ENCODE peak calls at places on chromosomes 6 and 20, in ten cellular contexts. I is astrocyte, R is GM23338, A is HepG2, E is OCI-LY7, N is hepatocyte, Y is neural progenitor cell, U is IMR-90, B is GM12878, F is GM23248. D is an unnamed sample.

GRCh38 chr20:63428906-63429575 is 43.4 kb downstream of the KCNQ2 start:
- DNase-seq in I (no peak), R (no peak), A (no peak), F (no peak), U (no peak), N (no peak), Y (no peak), B (no peak), E (no peak), D (no peak)

GRCh38 chr6:125341460-125341859 is 39.7 kb upstream of the HDDC2 start:
- DNase-seq in N (no peak), I (no peak), A (no peak), F (no peak), R (no peak), B (no peak), U (no peak), E (no peak), Y (no peak), D (no peak)

GRCh38 chr20:16966276-16966880 is 218.2 kb downstream of the OTOR start:
- DNase-seq in E (no peak), F (no peak), A (no peak), N (no peak), R (no peak), B (no peak), U (peak; percentile 5), I (no peak), Y (no peak), D (no peak)

GRCh38 chr6:12170351-12171079 is 119.6 kb upstream of the EDN1 start:
- DNase-seq in A (no peak), B (no peak), I (no peak), R (no peak), Y (no peak), E (no peak), N (peak; percentile 33), F (no peak), U (no peak), D (no peak)

GRCh38 chr6:134035823-134036296 is 16.6 kb downstream of the SLC2A12 start:
- DNase-seq in N (peak; percentile 15), E (peak; percentile 61), F (peak; percentile 67), U (peak; percentile 64), R (no peak), B (peak; percentile 12), A (peak; percentile 64), I (peak; percentile 91), Y (no peak), D (no peak)

GRCh38 chr20:50152394-50153152 is 950 bp downstream of the PEDS1 start:
- DNase-seq in Y (no peak), B (no peak), A (no peak), I (no peak), E (no peak), N (peak; percentile 65), U (no peak), R (peak; percentile 67), F (peak; percentile 50), D (no peak)

GRCh38 chr6:147508073-147508870 is at the start of gene SAMD5:
- DNase-seq in I (peak; percentile 61), U (peak; percentile 68), B (no peak), F (peak; percentile 61), N (peak; percentile 88), A (peak; percentile 4), R (peak; percentile 70), E (no peak), Y (peak; percentile 87), D (peak; percentile 29)

GRCh38 chr6:106728296-106728870 is 99.0 kb downstream of the QRSL1 start:
- DNase-seq in A (no peak), I (no peak), Y (no peak), U (no peak), R (no peak), E (peak; percentile 34), F (no peak), N (no peak), B (no peak), D (no peak)

GRCh38 chr6:54192993-54193392 is 81.8 kb downstream of the MLIP start:
- DNase-seq in E (no peak), U (no peak), R (no peak), B (no peak), N (no peak), A (no peak), I (no peak), F (no peak), Y (no peak), D (no peak)

GRCh38 chr6:22455378-22455777 is 114.0 kb upstream of the HDGFL1 start:
- DNase-seq in R (no peak), F (no peak), I (no peak), B (no peak), U (no peak), N (no peak), A (no peak), Y (no peak), E (no peak), D (no peak)

GRCh38 chr6:54291146-54291545 is 17.1 kb upstream of the TINAG start:
- DNase-seq in R (no peak), Y (no peak), N (no peak), B (peak; percentile 50), E (no peak), A (no peak), U (peak; percentile 70), I (peak; percentile 76), F (peak; percentile 87), D (no peak)

GRCh38 chr6:39913391-39913916 is 20.8 kb downstream of the MOCS1 start:
- DNase-seq in A (no peak), U (no peak), I (no peak), B (no peak), Y (no peak), N (no peak), R (no peak), F (no peak), E (no peak), D (no peak)

GRCh38 chr20:11432407-11432806 is 485.3 kb upstream of the BTBD3 start:
- DNase-seq in R (no peak), E (no peak), U (peak; percentile 95), B (no peak), A (no peak), F (peak; percentile 81), I (peak; percentile 90), Y (no peak), N (no peak), D (no peak)

GRCh38 chr20:45963059-45964011 is 8.7 kb downstream of the ZNF335 start:
- DNase-seq in R (peak; percentile 81), B (no peak), N (peak; percentile 71), Y (peak; percentile 67), A (peak; percentile 82), F (peak; percentile 59), I (no peak), U (peak; percentile 33), E (peak; percentile 65), D (no peak)

GRCh38 chr20:48904566-48905321 is 16.8 kb upstream of the ARFGEF2 start:
- DNase-seq in F (peak; percentile 79), I (peak; percentile 14), A (peak; percentile 64), R (peak; percentile 82), B (no peak), Y (peak; percentile 73), U (peak; percentile 60), E (peak; percentile 79), N (peak; percentile 78), D (peak; percentile 83)

GRCh38 chr20:35663516-35663812 is 1.2 kb downstream of the CPNE1 start:
- DNase-seq in R (no peak), I (peak; percentile 25), E (peak; percentile 56), B (no peak), Y (no peak), A (no peak), F (peak; percentile 73), N (no peak), U (peak; percentile 19), D (no peak)

GRCh38 chr20:51570755-51571469 is 28.4 kb upstream of the NFATC2 start:
- DNase-seq in N (no peak), F (peak; percentile 61), I (no peak), E (no peak), B (no peak), Y (no peak), R (no peak), A (no peak), U (peak; percentile 17), D (no peak)

GRCh38 chr6:17054647-17055046 is 47.2 kb upstream of the STMND1 start:
- DNase-seq in A (no peak), N (no peak), R (no peak), F (no peak), B (no peak), E (no peak), I (no peak), U (no peak), Y (no peak), D (no peak)

GRCh38 chr6:169009658-169010057 is 244.0 kb downstream of the THBS2 start:
- DNase-seq in Y (no peak), N (no peak), R (no peak), E (no peak), I (no peak), A (no peak), F (no peak), B (no peak), U (no peak), D (no peak)
- H4K20me1 ChIP-seq in Y (no peaks in the 10 kb centered on the region), N (no peaks in the 10 kb centered on the region), R (no peaks in the 10 kb centered on the region), E (no peaks in the 10 kb centered on the region), I (no peaks in the 10 kb centered on the region), A (no peaks in the 10 kb centered on the region), F (no peaks in the 10 kb centered on the region), B (no peaks in the 10 kb centered on the region), U (no peaks in the 10 kb centered on the region), D (no peaks in the 10 kb centered on the region)

DNA sequence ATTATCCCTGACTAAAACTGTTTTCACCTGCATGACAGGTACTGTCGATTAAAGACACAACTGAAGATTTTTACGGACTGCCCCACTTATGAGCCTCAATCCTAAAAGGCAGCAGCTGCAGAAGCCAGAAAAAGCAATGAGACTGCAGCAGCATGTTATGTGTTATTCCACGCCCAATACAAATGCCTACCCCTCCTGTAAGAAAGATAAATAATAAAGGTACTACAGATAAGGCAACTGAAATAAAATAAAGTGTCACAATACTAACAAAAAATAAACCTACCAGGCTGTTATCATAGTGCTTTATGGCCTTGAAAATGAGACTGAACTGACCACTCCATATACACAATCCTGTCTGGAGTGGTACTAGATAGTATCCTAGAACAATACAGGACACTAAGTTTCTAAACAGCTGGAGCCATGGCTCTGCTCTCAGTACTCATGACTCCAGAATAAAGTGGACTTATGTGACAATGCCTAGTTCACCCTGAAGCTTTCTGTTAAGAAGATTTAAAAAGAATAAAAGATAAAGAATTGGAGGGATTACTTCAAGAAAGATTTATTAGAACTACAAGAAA is 9.5 kb downstream of the BCLAF1 start:
- DNase-seq in R (no peak), Y (no peak), N (no peak), I (no peak), E (no peak), A (no peak), B (no peak), U (no peak), F (no peak), D (no peak)
- H4K20me1 ChIP-seq in R (peaks cover 80% of the 10 kb centered on the region), Y (peaks cover 85% of the 10 kb centered on the region), N (peaks cover 82% of the 10 kb centered on the region), I (peaks cover 82% of the 10 kb centered on the region), E (peaks cover 59% of the 10 kb centered on the region), A (peaks cover 73% of the 10 kb centered on the region), B (peaks cover under 1% of the 10 kb centered on the region), U (peaks cover 62% of the 10 kb centered on the region), F (peaks cover 31% of the 10 kb centered on the region), D (peaks cover 18% of the 10 kb centered on the region)

GRCh38 chr6:7131390-7131789 is 23.6 kb downstream of the RREB1 start:
- DNase-seq in R (no peak), N (no peak), B (no peak), Y (no peak), F (no peak), U (no peak), A (no peak), I (no peak), E (no peak), D (no peak)
- H4K20me1 ChIP-seq in R (peaks cover 10% of the 10 kb centered on the region), N (peaks cover 62% of the 10 kb centered on the region), B (peaks cover 24% of the 10 kb centered on the region), Y (peaks cover 54% of the 10 kb centered on the region), F (peaks cover 13% of the 10 kb centered on the region), U (peaks cover 81% of the 10 kb centered on the region), A (peaks cover 67% of the 10 kb centered on the region), I (peaks cover 89% of the 10 kb centered on the region), E (peaks cover 8% of the 10 kb centered on the region), D (peaks cover 5% of the 10 kb centered on the region)

GRCh38 chr6:75619230-75619899 is 17.7 kb downstream of the SENP6 start:
- DNase-seq in B (no peak), E (no peak), N (no peak), R (no peak), A (no peak), I (no peak), F (no peak), Y (no peak), U (peak; percentile 22), D (no peak)
- H4K20me1 ChIP-seq in B (no peaks in the 10 kb centered on the region), E (no peaks in the 10 kb centered on the region), N (peaks cover 74% of the 10 kb centered on the region), R (peaks cover 34% of the 10 kb centered on the region), A (peaks cover 13% of the 10 kb centered on the region), I (peaks cover 81% of the 10 kb centered on the region), F (peaks cover 29% of the 10 kb centered on the region), Y (peaks cover 6% of the 10 kb centered on the region), U (peaks cover 66% of the 10 kb centered on the region), D (peaks cover 4% of the 10 kb centered on the region)